ENCODE peak calls at places on chromosomes 1 and 21, in seven cellular contexts. One of them, this sample, is unnamed.

GRCh38 chr1:37890378-37891014 is 31.1 kb upstream of the MTF1 start:
- DNase-seq in mammary epithelial cell: peak
- DNase-seq in lower lobe of right lung: no peak
- DNase-seq in mesothelial cell of epicardium: no peak
- DNase-seq in cardiac muscle cell: peak
- DNase-seq in nephron progenitor cell: no peak
- DNase-seq in IMR-90: peak
- DNase-seq in this sample: peak

GRCh38 chr1:209634005-209634737 is 18.1 kb downstream of the LAMB3 start:
- DNase-seq in lower lobe of right lung: no peak
- DNase-seq in mammary epithelial cell: no peak
- DNase-seq in cardiac muscle cell: no peak
- DNase-seq in nephron progenitor cell: no peak
- DNase-seq in mesothelial cell of epicardium: no peak
- DNase-seq in IMR-90: peak
- DNase-seq in this sample: no peak

GRCh38 chr1:7755448-7755847 is 15.6 kb upstream of the VAMP3 start:
- DNase-seq in lower lobe of right lung: no peak
- DNase-seq in mammary epithelial cell: no peak
- DNase-seq in nephron progenitor cell: no peak
- DNase-seq in mesothelial cell of epicardium: no peak
- DNase-seq in cardiac muscle cell: peak
- DNase-seq in IMR-90: peak
- DNase-seq in this sample: peak

GRCh38 chr1:154809436-154810413 is 60.4 kb downstream of the KCNN3 start:
- DNase-seq in mammary epithelial cell: peak
- DNase-seq in mesothelial cell of epicardium: no peak
- DNase-seq in nephron progenitor cell: no peak
- DNase-seq in IMR-90: peak
- DNase-seq in lower lobe of right lung: no peak
- DNase-seq in cardiac muscle cell: no peak
- DNase-seq in this sample: peak

GRCh38 chr1:213484758-213485157 is 433.7 kb downstream of the RPS6KC1 start:
- DNase-seq in IMR-90: no peak
- DNase-seq in mesothelial cell of epicardium: no peak
- DNase-seq in mammary epithelial cell: no peak
- DNase-seq in cardiac muscle cell: no peak
- DNase-seq in nephron progenitor cell: no peak
- DNase-seq in lower lobe of right lung: no peak
- DNase-seq in this sample: no peak

GRCh38 chr1:220528679-220529529 is 968 bp downstream of the MARK1 start:
- DNase-seq in lower lobe of right lung: no peak
- DNase-seq in cardiac muscle cell: peak
- DNase-seq in nephron progenitor cell: peak
- DNase-seq in IMR-90: no peak
- DNase-seq in mesothelial cell of epicardium: peak
- DNase-seq in mammary epithelial cell: peak
- DNase-seq in this sample: no peak

GRCh38 chr1:202505356-202505755 is 156.9 kb downstream of the PPP1R12B start:
- DNase-seq in mesothelial cell of epicardium: no peak
- DNase-seq in cardiac muscle cell: peak
- DNase-seq in mammary epithelial cell: peak
- DNase-seq in nephron progenitor cell: no peak
- DNase-seq in IMR-90: peak
- DNase-seq in lower lobe of right lung: no peak
- DNase-seq in this sample: peak

GRCh38 chr1:23657659-23658275 is 33.8 kb upstream of the RPL11 start:
- DNase-seq in cardiac muscle cell: peak
- DNase-seq in mammary epithelial cell: peak
- DNase-seq in nephron progenitor cell: peak
- DNase-seq in mesothelial cell of epicardium: peak
- DNase-seq in lower lobe of right lung: peak
- DNase-seq in IMR-90: peak
- DNase-seq in this sample: peak

GRCh38 chr1:56644941-56645662 is at the start of gene PRKAA2:
- DNase-seq in mesothelial cell of epicardium: peak
- DNase-seq in nephron progenitor cell: peak
- DNase-seq in lower lobe of right lung: peak
- DNase-seq in cardiac muscle cell: peak
- DNase-seq in IMR-90: peak
- DNase-seq in mammary epithelial cell: peak
- DNase-seq in this sample: no peak

GRCh38 chr1:158248122-158248521 is 6.1 kb upstream of the CD1A start:
- DNase-seq in mesothelial cell of epicardium: no peak
- DNase-seq in nephron progenitor cell: no peak
- DNase-seq in lower lobe of right lung: no peak
- DNase-seq in IMR-90: no peak
- DNase-seq in cardiac muscle cell: no peak
- DNase-seq in mammary epithelial cell: no peak
- DNase-seq in this sample: no peak

GRCh38 chr1:9892563-9893528 is 17.2 kb downstream of the CTNNBIP1 start:
- DNase-seq in lower lobe of right lung: no peak
- DNase-seq in mesothelial cell of epicardium: no peak
- DNase-seq in cardiac muscle cell: no peak
- DNase-seq in mammary epithelial cell: peak
- DNase-seq in nephron progenitor cell: no peak
- DNase-seq in IMR-90: peak
- DNase-seq in this sample: peak

GRCh38 chr1:40708750-40709099 is 17.2 kb downstream of the NFYC start:
- DNase-seq in cardiac muscle cell: peak
- DNase-seq in nephron progenitor cell: peak
- DNase-seq in mesothelial cell of epicardium: no peak
- DNase-seq in lower lobe of right lung: no peak
- DNase-seq in IMR-90: peak
- DNase-seq in mammary epithelial cell: no peak
- DNase-seq in this sample: peak

GRCh38 chr1:8197493-8198282 is 120.2 kb upstream of the SLC45A1 start:
- DNase-seq in mammary epithelial cell: peak
- DNase-seq in cardiac muscle cell: no peak
- DNase-seq in mesothelial cell of epicardium: peak
- DNase-seq in IMR-90: peak
- DNase-seq in lower lobe of right lung: peak
- DNase-seq in nephron progenitor cell: no peak
- DNase-seq in this sample: peak

GRCh38 chr1:99264201-99265021 is at the start of gene PLPPR4:
- DNase-seq in nephron progenitor cell: peak
- DNase-seq in mammary epithelial cell: peak
- DNase-seq in IMR-90: peak
- DNase-seq in cardiac muscle cell: peak
- DNase-seq in lower lobe of right lung: peak
- DNase-seq in mesothelial cell of epicardium: peak
- DNase-seq in this sample: peak

GRCh38 chr1:225834417-225835329 is 24.7 kb downstream of the EPHX1 start:
- DNase-seq in IMR-90: peak
- DNase-seq in mesothelial cell of epicardium: no peak
- DNase-seq in lower lobe of right lung: no peak
- DNase-seq in cardiac muscle cell: no peak
- DNase-seq in nephron progenitor cell: no peak
- DNase-seq in mammary epithelial cell: no peak
- DNase-seq in this sample: peak

GRCh38 chr1:87226341-87226760 is 102.3 kb upstream of the LMO4 start:
- DNase-seq in IMR-90: peak
- DNase-seq in mammary epithelial cell: peak
- DNase-seq in lower lobe of right lung: peak
- DNase-seq in cardiac muscle cell: peak
- DNase-seq in nephron progenitor cell: no peak
- DNase-seq in mesothelial cell of epicardium: peak
- DNase-seq in this sample: peak

GRCh38 chr1:104238991-104239390 is 489.3 kb downstream of the AMY1C start:
- DNase-seq in lower lobe of right lung: no peak
- DNase-seq in mesothelial cell of epicardium: no peak
- DNase-seq in mammary epithelial cell: no peak
- DNase-seq in nephron progenitor cell: peak
- DNase-seq in IMR-90: no peak
- DNase-seq in cardiac muscle cell: peak
- DNase-seq in this sample: no peak

GRCh38 chr1:204589409-204590038 is 73.3 kb downstream of the MDM4 start:
- DNase-seq in nephron progenitor cell: no peak
- DNase-seq in mammary epithelial cell: no peak
- DNase-seq in mesothelial cell of epicardium: no peak
- DNase-seq in cardiac muscle cell: no peak
- DNase-seq in lower lobe of right lung: no peak
- DNase-seq in IMR-90: peak
- DNase-seq in this sample: no peak

GRCh38 chr1:25800538-25801377 is 765 bp downstream of the SELENON start:
- DNase-seq in IMR-90: no peak
- DNase-seq in nephron progenitor cell: no peak
- DNase-seq in cardiac muscle cell: no peak
- DNase-seq in mammary epithelial cell: no peak
- DNase-seq in lower lobe of right lung: no peak
- DNase-seq in mesothelial cell of epicardium: no peak
- DNase-seq in this sample: no peak

GRCh38 chr1:231750818-231751623 is 124.4 kb downstream of the DISC1 start:
- DNase-seq in mesothelial cell of epicardium: no peak
- DNase-seq in mammary epithelial cell: no peak
- DNase-seq in cardiac muscle cell: no peak
- DNase-seq in lower lobe of right lung: no peak
- DNase-seq in nephron progenitor cell: no peak
- DNase-seq in IMR-90: no peak
- DNase-seq in this sample: no peak

GRCh38 chr21:31335957-31336738 is 7.9 kb downstream of the TIAM1 start:
- DNase-seq in nephron progenitor cell: no peak
- DNase-seq in cardiac muscle cell: no peak
- DNase-seq in mesothelial cell of epicardium: no peak
- DNase-seq in lower lobe of right lung: no peak
- DNase-seq in IMR-90: peak
- DNase-seq in mammary epithelial cell: peak
- DNase-seq in this sample: peak

GRCh38 chr1:192506741-192507155 is 68.8 kb upstream of the RGS1 start:
- DNase-seq in mesothelial cell of epicardium: no peak
- DNase-seq in mammary epithelial cell: no peak
- DNase-seq in IMR-90: peak
- DNase-seq in cardiac muscle cell: peak
- DNase-seq in lower lobe of right lung: no peak
- DNase-seq in nephron progenitor cell: no peak
- DNase-seq in this sample: peak
- TF ChIP-seq CTCF in mesothelial cell of epicardium: no peak
- TF ChIP-seq CTCF in mammary epithelial cell: peak
- TF ChIP-seq CTCF in IMR-90: peak
- TF ChIP-seq CTCF in cardiac muscle cell: peak
- TF ChIP-seq CTCF in lower lobe of right lung: peak
- TF ChIP-seq CTCF in nephron progenitor cell: peak
- TF ChIP-seq CTCF in this sample: peak

DNA sequence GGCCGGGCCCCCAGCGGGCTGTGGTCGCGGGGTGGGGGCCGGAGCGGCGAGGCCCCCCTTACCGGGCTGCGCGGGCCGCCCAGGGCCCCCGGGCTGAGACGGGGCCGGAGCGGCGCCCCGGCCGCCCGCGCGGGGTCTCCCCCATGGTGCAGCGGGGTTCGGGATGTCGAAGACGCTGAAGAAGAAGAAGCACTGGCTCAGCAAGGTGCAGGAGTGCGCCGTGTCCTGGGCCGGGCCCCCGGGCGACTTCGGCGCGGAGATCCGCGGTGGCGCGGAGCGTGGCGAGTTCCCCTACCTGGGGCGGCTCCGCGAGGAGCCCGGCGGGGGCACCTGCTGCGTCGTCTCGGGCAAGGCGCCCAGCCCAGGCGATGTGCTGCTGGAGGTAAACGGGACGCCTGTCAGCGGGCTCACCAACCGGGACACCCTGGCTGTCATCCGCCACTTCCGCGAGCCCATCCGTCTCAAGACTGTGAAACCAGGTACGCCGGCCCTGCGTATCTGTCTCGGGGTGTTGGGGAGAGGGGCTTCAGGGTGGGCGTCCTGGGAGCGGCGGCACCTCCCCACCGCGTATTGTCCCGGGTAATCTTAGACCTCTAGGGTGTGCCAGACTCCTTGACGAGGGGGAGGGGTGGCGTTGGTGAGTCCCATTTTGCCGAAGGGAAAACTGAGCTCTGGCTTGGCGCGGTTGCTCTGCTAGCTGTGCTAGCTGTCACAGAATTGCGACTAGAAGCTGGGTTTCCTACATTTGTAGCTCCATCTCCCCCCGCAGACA is 742 bp downstream of the MAGI3 start:
- DNase-seq in IMR-90: no peak
- DNase-seq in cardiac muscle cell: peak
- DNase-seq in lower lobe of right lung: peak
- DNase-seq in nephron progenitor cell: peak
- DNase-seq in mesothelial cell of epicardium: peak
- DNase-seq in mammary epithelial cell: peak
- DNase-seq in this sample: no peak
- TF ChIP-seq CTCF in IMR-90: no peak
- TF ChIP-seq CTCF in cardiac muscle cell: no peak
- TF ChIP-seq CTCF in lower lobe of right lung: no peak
- TF ChIP-seq CTCF in nephron progenitor cell: no peak
- TF ChIP-seq CTCF in mesothelial cell of epicardium: no peak
- TF ChIP-seq CTCF in mammary epithelial cell: peak
- TF ChIP-seq CTCF in this sample: no peak

GRCh38 chr1:47104816-47105215 is 32.4 kb upstream of the CYP4A22 start:
- DNase-seq in lower lobe of right lung: no peak
- DNase-seq in IMR-90: no peak
- DNase-seq in nephron progenitor cell: no peak
- DNase-seq in mesothelial cell of epicardium: no peak
- DNase-seq in mammary epithelial cell: peak
- DNase-seq in cardiac muscle cell: no peak
- DNase-seq in this sample: no peak
- TF ChIP-seq CTCF in lower lobe of right lung: no peak
- TF ChIP-seq CTCF in IMR-90: no peak
- TF ChIP-seq CTCF in nephron progenitor cell: no peak
- TF ChIP-seq CTCF in mesothelial cell of epicardium: no peak
- TF ChIP-seq CTCF in mammary epithelial cell: no peak
- TF ChIP-seq CTCF in cardiac muscle cell: no peak
- TF ChIP-seq CTCF in this sample: no peak

GRCh38 chr1:20701446-20701845 is 16.4 kb downstream of the KIF17 start:
- DNase-seq in cardiac muscle cell: no peak
- DNase-seq in IMR-90: no peak
- DNase-seq in mesothelial cell of epicardium: no peak
- DNase-seq in lower lobe of right lung: no peak
- DNase-seq in nephron progenitor cell: no peak
- DNase-seq in mammary epithelial cell: no peak
- DNase-seq in this sample: no peak

GRCh38 chr1:20701847-20702246 is 16.0 kb downstream of the KIF17 start:
- DNase-seq in mammary epithelial cell: no peak
- DNase-seq in IMR-90: no peak
- DNase-seq in mesothelial cell of epicardium: no peak
- DNase-seq in cardiac muscle cell: no peak
- DNase-seq in nephron progenitor cell: no peak
- DNase-seq in lower lobe of right lung: no peak
- DNase-seq in this sample: no peak

GRCh38 chr1:20700636-20701215 is 17.1 kb downstream of the KIF17 start:
- DNase-seq in mammary epithelial cell: no peak
- DNase-seq in lower lobe of right lung: no peak
- DNase-seq in mesothelial cell of epicardium: no peak
- DNase-seq in IMR-90: no peak
- DNase-seq in cardiac muscle cell: no peak
- DNase-seq in nephron progenitor cell: no peak
- DNase-seq in this sample: no peak

GRCh38 chr1:20703124-20703756 is 14.6 kb downstream of the KIF17 start:
- DNase-seq in IMR-90: no peak
- DNase-seq in cardiac muscle cell: no peak
- DNase-seq in lower lobe of right lung: no peak
- DNase-seq in mesothelial cell of epicardium: no peak
- DNase-seq in nephron progenitor cell: no peak
- DNase-seq in mammary epithelial cell: no peak
- DNase-seq in this sample: no peak

DNA sequence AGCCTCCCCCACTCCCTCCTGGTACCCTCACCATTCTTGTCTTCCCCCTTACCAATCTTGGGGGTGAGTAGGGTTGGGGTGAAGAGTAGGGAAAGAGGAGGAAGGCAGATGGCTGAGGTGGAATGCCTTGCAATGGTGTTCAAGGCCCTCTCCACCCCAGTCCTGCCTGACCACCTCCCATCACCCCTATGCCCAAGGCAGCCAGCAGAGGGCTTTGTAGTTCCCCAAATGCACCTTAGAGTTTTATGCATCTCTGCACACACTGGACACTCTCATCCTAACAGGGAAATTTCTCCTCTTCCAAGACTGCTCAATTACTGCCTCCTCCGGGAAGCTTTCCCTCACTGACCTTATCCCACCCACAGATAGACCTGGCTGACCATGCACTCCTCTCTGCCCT is 15.4 kb downstream of the KIF17 start:
- DNase-seq in lower lobe of right lung: no peak
- DNase-seq in mesothelial cell of epicardium: no peak
- DNase-seq in nephron progenitor cell: no peak
- DNase-seq in IMR-90: peak
- DNase-seq in mammary epithelial cell: no peak
- DNase-seq in cardiac muscle cell: no peak
- DNase-seq in this sample: peak
- TF ChIP-seq CTCF in lower lobe of right lung: no peak
- TF ChIP-seq CTCF in mesothelial cell of epicardium: peak
- TF ChIP-seq CTCF in nephron progenitor cell: peak
- TF ChIP-seq CTCF in IMR-90: peak
- TF ChIP-seq CTCF in mammary epithelial cell: peak
- TF ChIP-seq CTCF in cardiac muscle cell: peak
- TF ChIP-seq CTCF in this sample: peak